ENCODE peak calls at places on chromosomes 2 and 18, in four cellular contexts. Y is A549, M is GM12878, K is suprapubic skin. U is an unnamed sample.

GRCh38 chr2:102044967-102045489 is 53.3 kb downstream of the IL1R2 start:
- DNase-seq in K (no peak), M (no peak), Y (no peak), U (no peak)

GRCh38 chr2:193446967-193447366 is 1252.2 kb upstream of the TMEFF2 start:
- DNase-seq in K (no peak), Y (no peak), M (no peak), U (no peak)

GRCh38 chr2:10347559-10347941 is 44.8 kb downstream of the HPCAL1 start:
- DNase-seq in M (no peak), K (no peak), Y (no peak), U (no peak)

GRCh38 chr2:41722668-41723369 is 325.0 kb upstream of the PKDCC start:
- DNase-seq in Y (no peak), M (no peak), K (no peak), U (peak)

GRCh38 chr2:188430705-188431104 is 139.0 kb downstream of the GULP1 start:
- DNase-seq in K (no peak), M (no peak), Y (no peak), U (no peak)

GRCh38 chr18:1092228-1092627 is 187.6 kb downstream of the ADCYAP1 start:
- DNase-seq in M (no peak), K (no peak), Y (no peak), U (no peak)

GRCh38 chr18:35117951-35118411 is 76.8 kb downstream of the MAPRE2 start:
- DNase-seq in M (no peak), K (no peak), Y (no peak), U (no peak)

GRCh38 chr2:203446071-203446481 is 89.0 kb downstream of the RAPH1 start:
- DNase-seq in M (no peak), Y (no peak), K (no peak), U (no peak)

GRCh38 chr2:161580021-161580420 is 44.2 kb upstream of the SLC4A10 start:
- DNase-seq in K (no peak), M (no peak), Y (no peak), U (no peak)

GRCh38 chr18:47050468-47050867 is 15.0 kb upstream of the ELOA2 start:
- DNase-seq in M (no peak), Y (peak), K (no peak), U (no peak)

GRCh38 chr2:177604291-177605065 is 211.9 kb downstream of the AGPS start:
- DNase-seq in Y (peak), M (no peak), K (no peak), U (no peak)

GRCh38 chr18:68267583-68267982 is 447.3 kb downstream of the TMX3 start:
- DNase-seq in M (no peak), Y (no peak), K (no peak), U (no peak)

GRCh38 chr2:19073522-19073921 is 284.9 kb downstream of the OSR1 start:
- DNase-seq in K (no peak), M (no peak), Y (peak), U (no peak)

GRCh38 chr2:11930211-11930761 is 183.9 kb downstream of the LPIN1 start:
- DNase-seq in Y (no peak), M (no peak), K (no peak), U (no peak)

GRCh38 chr18:69401475-69402218 is 959 bp downstream of the DOK6 start:
- DNase-seq in M (no peak), Y (peak), K (no peak), U (no peak)

GRCh38 chr2:239285071-239285931 is 115.5 kb downstream of the HDAC4 start:
- DNase-seq in M (no peak), K (peak), Y (no peak), U (peak)

GRCh38 chr18:33957705-33958104 is 267.0 kb downstream of the NOL4 start:
- DNase-seq in K (no peak), Y (no peak), M (no peak), U (no peak)
- TF ChIP-seq EP300 in K (no peak), Y (no peak), M (no peak), U (no peak)

DNA sequence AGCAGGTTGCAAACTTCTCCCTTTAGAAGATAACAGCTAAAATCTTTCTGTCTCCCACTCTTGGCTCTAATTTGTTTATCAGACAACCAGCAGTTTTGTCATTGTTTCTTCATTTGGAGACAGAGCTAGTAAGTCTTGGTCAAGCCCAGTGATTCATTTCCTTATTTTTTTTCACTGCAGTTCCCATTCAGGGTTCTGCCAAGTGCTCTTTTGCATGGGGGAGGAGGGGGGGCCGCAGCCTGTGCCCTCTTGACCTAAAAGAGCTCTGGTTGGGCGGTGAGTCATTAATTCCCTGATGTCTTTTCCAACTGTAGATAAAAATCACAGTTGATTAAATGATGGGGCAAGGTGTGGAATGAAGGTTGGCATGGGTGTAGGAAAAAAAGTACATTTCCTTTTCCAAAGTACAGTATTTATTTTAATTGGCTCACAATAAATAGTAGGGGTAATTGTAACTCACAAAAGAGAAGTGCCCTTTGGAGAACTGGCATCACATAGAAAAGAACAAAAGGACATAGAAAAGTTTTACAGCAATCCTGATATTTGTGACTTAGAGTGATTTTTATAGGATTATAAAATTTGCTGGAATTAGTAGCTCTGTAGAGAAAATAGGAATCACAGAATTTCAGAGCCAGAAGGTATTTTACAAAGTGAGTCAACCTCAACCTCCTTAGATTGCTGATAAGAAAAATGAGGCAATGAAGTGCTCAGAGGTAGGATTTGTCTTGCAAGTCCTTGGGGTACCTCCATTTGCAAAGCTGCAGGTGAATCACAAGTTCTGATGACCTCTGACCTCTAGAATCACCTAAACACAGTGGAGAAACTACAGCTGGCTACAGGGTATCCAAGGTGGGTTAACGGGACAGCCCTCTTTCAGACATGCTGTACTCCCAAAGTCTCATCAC is 133.5 kb downstream of the SOCS6 start:
- DNase-seq in Y (peak), M (no peak), K (no peak), U (peak)
- TF ChIP-seq EP300 in Y (peak), M (no peak), K (no peak), U (peak)

DNA sequence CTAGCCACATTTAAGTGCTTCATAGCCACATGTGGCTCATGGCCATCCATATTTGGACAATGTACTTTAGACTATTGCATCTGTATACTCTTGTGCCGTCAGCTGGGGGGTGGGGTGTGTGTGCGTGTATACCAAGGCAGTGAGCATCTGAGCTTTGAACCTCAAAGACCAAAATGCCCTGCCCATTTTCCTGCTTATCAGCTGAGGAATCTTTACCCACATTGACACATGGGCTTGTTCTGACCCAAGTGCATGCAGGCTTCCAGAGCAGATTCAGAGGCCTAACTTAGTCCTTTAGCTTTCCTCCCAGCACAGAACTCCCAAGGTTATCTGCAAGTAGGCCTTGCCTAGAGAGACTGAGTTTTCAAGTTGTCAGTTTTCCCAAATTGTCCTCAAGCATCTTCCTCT is 11.1 kb upstream of the MOCOS start:
- DNase-seq in K (no peak), M (no peak), Y (no peak), U (no peak)
- TF ChIP-seq EP300 in K (no peak), M (no peak), Y (no peak), U (no peak)

GRCh38 chr2:24743914-24744313 is 49.3 kb downstream of the PTRHD1 start:
- DNase-seq in K (no peak), M (no peak), Y (no peak), U (no peak)

GRCh38 chr2:24749069-24749691 is 44.0 kb downstream of the PTRHD1 start:
- DNase-seq in Y (no peak), K (no peak), M (no peak), U (no peak)

GRCh38 chr2:24745825-24746224 is 47.4 kb downstream of the PTRHD1 start:
- DNase-seq in Y (no peak), K (no peak), M (no peak), U (no peak)

GRCh38 chr2:24747299-24747698 is 45.9 kb downstream of the PTRHD1 start:
- DNase-seq in M (no peak), K (no peak), Y (no peak), U (no peak)
- TF ChIP-seq EP300 in M (no peak), K (no peak), Y (no peak), U (no peak)

GRCh38 chr2:153710128-153710527 is 161.6 kb upstream of the GALNT13 start:
- DNase-seq in K (no peak), Y (no peak), M (no peak), U (no peak)

GRCh38 chr2:153715218-153715617 is 156.5 kb upstream of the GALNT13 start:
- DNase-seq in M (no peak), Y (no peak), K (no peak), U (no peak)
- TF ChIP-seq EP300 in M (no peak), Y (no peak), K (no peak), U (no peak)

GRCh38 chr2:47043142-47043890 is 111.8 kb downstream of the STPG4 start:
- DNase-seq in K (no peak), M (no peak), Y (peak), U (no peak)
- TF ChIP-seq EP300 in K (no peak), M (no peak), Y (no peak), U (peak)

GRCh38 chr2:237291138-237291792 is 122.7 kb downstream of the COL6A3 start:
- DNase-seq in Y (peak), M (no peak), K (peak), U (peak)
- TF ChIP-seq EP300 in Y (no peak), M (no peak), K (no peak), U (peak)

DNA sequence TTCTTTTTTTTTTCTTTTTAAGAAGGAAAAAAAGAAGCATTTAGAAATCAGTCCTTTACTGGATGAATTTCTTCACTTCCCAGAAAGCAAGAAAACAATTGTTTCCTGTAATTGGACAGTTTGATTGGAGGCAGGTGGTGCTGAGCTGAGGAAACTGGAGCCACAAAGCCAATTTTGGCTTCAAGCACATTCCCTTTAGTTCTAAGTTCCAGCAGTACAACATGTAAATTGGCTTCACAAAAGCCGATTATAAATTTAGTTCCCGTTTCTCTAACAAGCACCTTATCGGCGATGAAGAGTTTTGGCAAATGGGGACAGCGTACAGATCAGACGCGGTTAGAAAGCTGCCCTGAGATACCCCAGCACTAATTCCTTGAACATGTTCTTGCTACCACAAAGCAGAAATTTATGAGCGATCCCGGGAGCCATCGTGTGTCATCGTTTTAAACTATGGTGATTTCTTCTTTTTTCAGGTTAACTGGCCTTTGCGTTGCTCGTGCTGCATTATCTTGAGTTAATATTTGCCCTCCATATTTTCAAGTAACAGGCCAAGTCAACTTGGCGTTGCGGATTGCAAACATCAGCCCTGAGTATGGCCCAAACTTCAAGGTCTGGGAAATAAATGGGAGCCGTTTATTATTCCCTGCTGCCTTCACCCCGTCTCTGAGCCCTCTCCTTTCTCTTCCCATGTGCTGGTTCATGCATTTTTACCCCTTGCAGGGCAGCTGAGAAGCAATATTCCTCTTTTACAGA is 190.4 kb upstream of the ID2 start:
- DNase-seq in M (no peak), Y (no peak), K (peak), U (no peak)
- TF ChIP-seq EP300 in M (no peak), Y (no peak), K (no peak), U (no peak)

U was measured in tibial nerve.